ENCODE peak calls at places on chromosome 7, in five cellular contexts. E is body of pancreas, K is AG09309, G is GM20000, C is MCF 10A. R is an unnamed sample.

GRCh38 chr7:147478751-147479150 is 1111.8 kb upstream of the C7orf33 start:
- DNase-seq in E (no peak), K (no peak), G (no peak), C (no peak), R (no peak)

GRCh38 chr7:123674399-123675091 is 18.9 kb downstream of the LMOD2 start:
- DNase-seq in E (no peak), K (peak), G (no peak), C (peak), R (no peak)

GRCh38 chr7:48040944-48041664 is 5.8 kb downstream of the C7orf57 start:
- DNase-seq in E (no peak), K (no peak), G (no peak), C (no peak), R (no peak)

GRCh38 chr7:99365318-99366141 is 9.0 kb upstream of the ARPC1B start:
- DNase-seq in E (peak), K (no peak), G (peak), C (peak), R (no peak)

GRCh38 chr7:41879424-41879823 is 176.5 kb upstream of the INHBA start:
- DNase-seq in E (no peak), K (no peak), G (no peak), C (no peak), R (no peak)

GRCh38 chr7:43431020-43431595 is 151.8 kb upstream of the STK17A start:
- DNase-seq in E (no peak), K (no peak), G (no peak), C (no peak), R (no peak)

GRCh38 chr7:131057015-131057518 is 270.6 kb upstream of the MKLN1 start:
- DNase-seq in E (peak), K (peak), G (peak), C (no peak), R (no peak)

GRCh38 chr7:21358640-21359039 is 69.2 kb upstream of the SP4 start:
- DNase-seq in E (no peak), K (no peak), G (no peak), C (no peak), R (no peak)

GRCh38 chr7:32298403-32299132 is 191.6 kb downstream of the LSM5 start:
- DNase-seq in E (no peak), K (no peak), G (no peak), C (no peak), R (no peak)

GRCh38 chr7:43071604-43072003 is 40.8 kb upstream of the HECW1 start:
- DNase-seq in E (no peak), K (no peak), G (no peak), C (peak), R (no peak)

GRCh38 chr7:45663167-45663921 is 89.2 kb downstream of the ADCY1 start:
- DNase-seq in E (peak), K (no peak), G (peak), C (peak), R (peak)

GRCh38 chr7:46215987-46216567 is 295.0 kb upstream of the IGFBP3 start:
- DNase-seq in E (peak), K (no peak), G (no peak), C (peak), R (no peak)

GRCh38 chr7:26789481-26790175 is 74.8 kb downstream of the SKAP2 start:
- DNase-seq in E (no peak), K (no peak), G (no peak), C (no peak), R (no peak)

GRCh38 chr7:96887426-96887825 is 117.9 kb upstream of the DLX6 start:
- DNase-seq in E (no peak), K (no peak), G (no peak), C (peak), R (no peak)

GRCh38 chr7:1175967-1176851 is 16.2 kb upstream of the ZFAND2A start:
- DNase-seq in E (peak), K (no peak), G (peak), C (peak), R (peak)

GRCh38 chr7:111516612-111517011 is 45.7 kb downstream of the IMMP2L start:
- DNase-seq in E (no peak), K (no peak), G (no peak), C (peak), R (no peak)

GRCh38 chr7:81138850-81139249 is 220.0 kb upstream of the SEMA3C start:
- DNase-seq in E (no peak), K (no peak), G (no peak), C (no peak), R (no peak)

GRCh38 chr7:103660455-103661371 is 214.7 kb upstream of the SLC26A5 start:
- DNase-seq in E (peak), K (no peak), G (no peak), C (peak), R (no peak)

GRCh38 chr7:100839361-100839760 is 12.0 kb upstream of the EPHB4 start:
- DNase-seq in E (no peak), K (no peak), G (no peak), C (no peak), R (no peak)

GRCh38 chr7:100641860-100642533 is 645 bp upstream of the TFR2 start:
- DNase-seq in E (no peak), K (no peak), G (no peak), C (no peak), R (no peak)

GRCh38 chr7:1567082-1567771 is 2.6 kb downstream of the PSMG3 start:
- DNase-seq in E (no peak), K (no peak), G (no peak), C (peak), R (no peak)

GRCh38 chr7:55363386-55364170 is 1.6 kb upstream of the LANCL2 start:
- DNase-seq in E (no peak), K (no peak), G (peak), C (no peak), R (peak)

GRCh38 chr7:155229548-155230168 is 68.0 kb upstream of the INSIG1 start:
- DNase-seq in E (no peak), K (no peak), G (no peak), C (no peak), R (no peak)

GRCh38 chr7:15889501-15889900 is 203.0 kb upstream of the MEOX2 start:
- DNase-seq in E (no peak), K (no peak), G (no peak), C (peak), R (no peak)

GRCh38 chr7:44631458-44632115 is 25.2 kb downstream of the OGDH start:
- DNase-seq in E (peak), K (no peak), G (no peak), C (no peak), R (no peak)

GRCh38 chr7:157072361-157072760 is 61.9 kb upstream of the MNX1 start:
- DNase-seq in E (no peak), K (no peak), G (no peak), C (no peak), R (no peak)

GRCh38 chr7:84009051-84009450 is 185.5 kb downstream of the SEMA3A start:
- DNase-seq in E (no peak), K (no peak), G (no peak), C (no peak), R (no peak)

GRCh38 chr7:140179339-140179738 is 2.6 kb upstream of the KDM7A start:
- DNase-seq in E (no peak), K (no peak), G (no peak), C (no peak), R (no peak)

GRCh38 chr7:110186334-110186733 is 904.6 kb upstream of the LRRN3 start:
- DNase-seq in E (no peak), K (no peak), G (no peak), C (peak), R (no peak)

GRCh38 chr7:27158436-27159277 is 2.2 kb upstream of the HOXA7 start:
- DNase-seq in E (no peak), K (no peak), G (no peak), C (no peak), R (no peak)

GRCh38 chr7:91064938-91065337 is 199.3 kb upstream of the FZD1 start:
- DNase-seq in E (no peak), K (no peak), G (no peak), C (no peak), R (no peak)

GRCh38 chr7:38367301-38367700 is 93.9 kb upstream of the TARP start:
- DNase-seq in E (no peak), K (no peak), G (no peak), C (no peak), R (no peak)

GRCh38 chr7:29345590-29345989 is 151.0 kb downstream of the CHN2 start:
- DNase-seq in E (peak), K (no peak), G (no peak), C (peak), R (no peak)

GRCh38 chr7:29482056-29482455 is 81.6 kb upstream of the PRR15 start:
- DNase-seq in E (no peak), K (no peak), G (no peak), C (no peak), R (no peak)

GRCh38 chr7:151351967-151352366 is 10.4 kb downstream of the NUB1 start:
- DNase-seq in E (no peak), K (no peak), G (peak), C (no peak), R (no peak)

GRCh38 chr7:113797420-113797995 is 121.3 kb downstream of the PPP1R3A start:
- DNase-seq in E (no peak), K (no peak), G (no peak), C (no peak), R (no peak)

GRCh38 chr7:33789871-33790270 is 115.5 kb upstream of the BMPER start:
- DNase-seq in E (no peak), K (no peak), G (no peak), C (no peak), R (no peak)

GRCh38 chr7:158910254-158911053 is 54.1 kb downstream of the DYNC2I1 start:
- DNase-seq in E (no peak), K (no peak), G (no peak), C (no peak), R (no peak)

GRCh38 chr7:88075216-88075615 is 141.2 kb downstream of the ADAM22 start:
- DNase-seq in E (no peak), K (no peak), G (no peak), C (no peak), R (no peak)

GRCh38 chr7:99141756-99142726 is 1.9 kb downstream of the SMURF1 start:
- DNase-seq in E (peak), K (peak), G (peak), C (peak), R (peak)

GRCh38 chr7:40199076-40199802 is 64.4 kb downstream of the SUGCT start:
- DNase-seq in E (no peak), K (peak), G (no peak), C (peak), R (peak)
- TF ChIP-seq CTCF in E (no peak), K (peak), G (no peak), C (peak), R (peak)

DNA sequence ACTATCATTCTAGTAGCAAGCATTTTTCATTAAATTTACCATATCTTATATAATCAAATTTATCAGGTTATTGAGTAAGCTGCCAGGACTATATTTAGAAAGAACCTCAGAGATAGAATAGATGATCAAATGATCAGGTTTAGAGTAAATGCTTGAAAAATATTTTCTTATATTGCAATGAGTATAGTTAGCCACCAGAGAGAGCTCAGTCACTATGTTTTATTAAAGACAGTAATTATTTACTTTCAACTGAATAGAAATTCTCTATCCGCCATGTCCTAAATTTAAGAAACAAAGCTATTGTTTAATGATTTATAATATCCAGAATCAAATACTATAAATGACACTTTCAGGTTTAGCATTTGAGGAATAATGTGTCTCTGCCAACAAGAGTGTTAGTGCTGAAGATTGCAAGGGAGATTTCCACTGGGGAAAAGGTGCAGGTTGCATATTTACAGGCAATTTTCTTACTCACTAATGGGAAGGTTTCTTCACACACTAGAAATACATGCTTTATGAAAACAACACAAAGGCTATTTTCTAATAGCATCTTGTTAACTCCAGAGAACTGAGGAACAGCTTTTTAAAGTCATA is 184.7 kb downstream of the DGKB start:
- DNase-seq in E (no peak), K (no peak), G (no peak), C (peak), R (no peak)
- TF ChIP-seq CTCF in E (peak), K (peak), G (peak), C (peak), R (peak)

GRCh38 chr7:120302190-120302589 is 29.2 kb downstream of the KCND2 start:
- DNase-seq in E (no peak), K (no peak), G (no peak), C (no peak), R (no peak)

GRCh38 chr7:120304674-120305073 is 31.7 kb downstream of the KCND2 start:
- DNase-seq in E (no peak), K (no peak), G (no peak), C (no peak), R (no peak)

GRCh38 chr7:120308171-120308570 is 35.2 kb downstream of the KCND2 start:
- DNase-seq in E (no peak), K (no peak), G (no peak), C (no peak), R (no peak)

GRCh38 chr7:120303105-120303504 is 30.1 kb downstream of the KCND2 start:
- DNase-seq in E (no peak), K (no peak), G (no peak), C (no peak), R (no peak)
- TF ChIP-seq CTCF in E (no peak), K (no peak), G (no peak), C (no peak), R (no peak)

DNA sequence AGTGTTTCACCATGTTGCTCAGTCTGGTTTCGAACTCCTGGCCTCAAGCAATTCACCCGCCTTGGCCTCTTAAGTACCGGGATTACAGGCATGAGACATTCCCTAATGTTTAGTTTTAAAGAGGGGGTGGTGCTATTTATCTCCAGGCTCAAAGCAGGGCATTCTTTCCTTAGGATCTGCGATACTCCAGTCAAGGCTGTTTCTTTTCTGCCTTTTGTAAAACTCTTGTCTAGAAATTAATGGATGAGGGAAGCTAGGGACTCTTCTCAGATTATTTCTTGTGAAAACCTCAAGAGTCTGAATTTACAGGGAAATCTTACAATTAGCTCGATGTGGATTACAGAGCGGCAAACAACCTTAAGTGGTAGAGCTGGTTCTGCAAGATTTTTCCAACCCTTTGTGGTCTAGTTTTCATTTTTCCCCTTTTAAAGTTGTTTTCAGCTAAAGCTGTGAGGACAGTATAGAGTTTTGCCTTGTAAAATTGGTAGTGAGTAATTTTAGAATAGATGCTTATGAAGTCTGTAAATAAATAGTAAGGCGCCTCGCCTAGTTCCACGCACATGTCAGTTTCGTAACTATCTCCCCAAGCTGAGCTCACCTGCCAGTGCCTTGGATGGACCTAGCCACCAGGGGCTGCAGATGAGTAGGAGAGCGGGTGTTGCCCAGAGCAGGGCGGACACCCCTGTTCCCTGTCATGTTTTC is 53.1 kb downstream of the CUX1 start:
- DNase-seq in E (no peak), K (no peak), G (peak), C (peak), R (no peak)
- TF ChIP-seq CTCF in E (peak), K (peak), G (peak), C (peak), R (no peak)

GRCh38 chr7:78134256-78134655 is 335.7 kb downstream of the PHTF2 start:
- DNase-seq in E (peak), K (peak), G (peak), C (peak), R (no peak)
- TF ChIP-seq CTCF in E (peak), K (peak), G (peak), C (peak), R (peak)

GRCh38 chr7:127955051-127955531 is 76.1 kb downstream of the LRRC4 start:
- DNase-seq in E (no peak), K (no peak), G (no peak), C (no peak), R (no peak)

GRCh38 chr7:127954371-127954770 is 76.9 kb downstream of the LRRC4 start:
- DNase-seq in E (no peak), K (no peak), G (no peak), C (no peak), R (no peak)

GRCh38 chr7:127953966-127954365 is 77.3 kb downstream of the LRRC4 start:
- DNase-seq in E (no peak), K (no peak), G (no peak), C (no peak), R (no peak)

GRCh38 chr7:127959770-127960169 is 71.5 kb downstream of the LRRC4 start:
- DNase-seq in E (no peak), K (no peak), G (no peak), C (no peak), R (no peak)

DNA sequence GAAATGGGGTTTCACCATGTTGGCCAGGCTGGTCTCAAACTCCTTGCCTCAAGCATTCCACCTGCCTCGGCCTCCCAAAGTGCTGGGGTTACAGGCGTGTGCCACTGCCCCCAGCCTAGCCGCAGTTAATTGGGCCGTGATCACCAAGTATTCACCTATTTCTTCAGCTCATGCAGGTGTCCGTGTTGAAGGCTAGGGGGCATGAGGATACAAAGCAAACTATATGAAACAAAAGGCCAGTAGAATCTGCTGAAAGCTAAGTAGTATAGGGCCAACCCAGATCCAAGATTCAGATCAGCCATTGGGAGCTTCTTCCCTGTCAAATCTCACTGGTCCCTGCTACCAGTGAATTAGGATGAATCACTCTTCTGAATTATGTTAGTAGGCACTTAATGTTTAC is 73.4 kb downstream of the LRRC4 start:
- DNase-seq in E (no peak), K (no peak), G (no peak), C (no peak), R (no peak)
- TF ChIP-seq CTCF in E (no peak), K (no peak), G (no peak), C (no peak), R (no peak)